ENCODE peak calls at places on chromosomes 3 and 15, in four cellular contexts. K is suprapubic skin, S is sigmoid colon, V is transverse colon. P is an unnamed sample.
A peak's percentile ranks its signal among the peaks of the same experiment; 100 is the strongest.

GRCh38 chr3:160018959-160019358 is 30.3 kb downstream of the IL12A start:
- DNase-seq in K (no peak), S (no peak), V (no peak), P (no peak)

GRCh38 chr3:175601521-175601920 is 742.4 kb downstream of the NAALADL2 start:
- DNase-seq in K (no peak), S (no peak), V (no peak), P (no peak)

GRCh38 chr3:133930341-133930933 is 34.8 kb upstream of the RAB6B start:
- DNase-seq in K (no peak), S (no peak), V (no peak), P (no peak)

GRCh38 chr3:125231895-125232294 is 19.3 kb upstream of the SLC12A8 start:
- DNase-seq in K (no peak), S (no peak), V (no peak), P (no peak)

GRCh38 chr15:61839541-61839940 is 220.7 kb downstream of the VPS13C start:
- DNase-seq in K (no peak), S (no peak), V (no peak), P (no peak)

GRCh38 chr3:156593814-156594213 is 38.9 kb upstream of the SSR3 start:
- DNase-seq in K (no peak), S (no peak), V (no peak), P (no peak)

GRCh38 chr3:14235896-14236295 is 57.3 kb downstream of the LSM3 start:
- DNase-seq in K (peak; percentile 85), S (no peak), V (no peak), P (no peak)

GRCh38 chr3:55423888-55424287 is 63.2 kb downstream of the WNT5A start:
- DNase-seq in K (no peak), S (no peak), V (no peak), P (no peak)

GRCh38 chr3:13556214-13556613 is 7.3 kb downstream of the FBLN2 start:
- DNase-seq in K (no peak), S (no peak), V (no peak), P (no peak)

GRCh38 chr3:134087046-134087974 is 57.6 kb upstream of the SLCO2A1 start:
- DNase-seq in K (no peak), S (no peak), V (no peak), P (no peak)

GRCh38 chr3:58049143-58049785 is 41.0 kb downstream of the FLNB start:
- DNase-seq in K (peak; percentile 78), S (peak; percentile 86), V (no peak), P (no peak)

GRCh38 chr15:52042051-52042851 is 23.2 kb downstream of the MAPK6 start:
- DNase-seq in K (no peak), S (no peak), V (no peak), P (no peak)

GRCh38 chr15:99857836-99858235 is 124.6 kb upstream of the LYSMD4 start:
- DNase-seq in K (no peak), S (no peak), V (no peak), P (no peak)

GRCh38 chr3:65703820-65704219 is 334.9 kb downstream of the MAGI1 start:
- DNase-seq in K (no peak), S (no peak), V (no peak), P (no peak)

GRCh38 chr3:98778852-98779379 is 15.8 kb downstream of the ST3GAL6 start:
- DNase-seq in K (no peak), S (no peak), V (no peak), P (no peak)

GRCh38 chr3:61645148-61645547 is 83.8 kb downstream of the PTPRG start:
- DNase-seq in K (no peak), S (no peak), V (no peak), P (no peak)

GRCh38 chr15:54681578-54681977 is 515.2 kb downstream of the RSL24D1 start:
- DNase-seq in K (no peak), S (no peak), V (no peak), P (no peak)

GRCh38 chr3:60742606-60743145 is 508.6 kb downstream of the FHIT start:
- DNase-seq in K (no peak), S (no peak), V (no peak), P (no peak)

GRCh38 chr3:172201136-172201989 is 162.0 kb downstream of the FNDC3B start:
- DNase-seq in K (peak; percentile 91), S (peak; percentile 89), V (peak; percentile 74), P (peak; percentile 86)

GRCh38 chr3:182618981-182619591 is 174.2 kb upstream of the ATP11B start:
- DNase-seq in K (no peak), S (no peak), V (no peak), P (no peak)

GRCh38 chr3:125322166-125322565 is 53.0 kb downstream of the ZNF148 start:
- DNase-seq in K (no peak), S (no peak), V (no peak), P (no peak)

GRCh38 chr3:3851621-3852323 is 52.5 kb downstream of the LRRN1 start:
- DNase-seq in K (no peak), S (no peak), V (no peak), P (no peak)

GRCh38 chr3:196624008-196624790 is 15.3 kb upstream of the NRROS start:
- DNase-seq in K (no peak), S (no peak), V (no peak), P (no peak)

GRCh38 chr3:195040773-195041520 is 230.0 kb downstream of the XXYLT1 start:
- DNase-seq in K (peak; percentile 57), S (no peak), V (no peak), P (no peak)

GRCh38 chr15:60760646-60761504 is 281.9 kb upstream of the ICE2 start:
- DNase-seq in K (no peak), S (no peak), V (no peak), P (no peak)

GRCh38 chr15:45586990-45587860 is at the start of gene BLOC1S6:
- DNase-seq in K (peak; percentile 97), S (peak; percentile 95), V (peak; percentile 91), P (peak; percentile 94)

P was measured in coronary artery.